ENCODE peak calls at places on chromosome 19, in six cellular contexts. L is A549, B is H1, P is SK-N-SH, D is WTC11, I is HCT116. V is an unnamed sample.

GRCh38 chr19:14505488-14506239 is 9.7 kb upstream of the GIPC1 start:
- DNase-seq in I (peak; percentile 82), L (peak; percentile 68), P (peak; percentile 78), B (peak; percentile 97), D (peak; percentile 91), V (peak; percentile 58)

GRCh38 chr19:57506163-57506562 is 6.4 kb downstream of the ZNF773 start:
- DNase-seq in D (no peak), B (no peak), P (no peak), L (no peak), I (no peak), V (no peak)

GRCh38 chr19:14375582-14376291 is 5.5 kb upstream of the ADGRE5 start:
- DNase-seq in P (no peak), D (no peak), L (no peak), I (no peak), B (no peak), V (no peak)

GRCh38 chr19:15452111-15453047 is 2.6 kb upstream of the WIZ start:
- DNase-seq in P (peak; percentile 98), L (peak; percentile 71), D (peak; percentile 99), I (peak; percentile 91), B (peak; percentile 98), V (peak; percentile 45)

GRCh38 chr19:23075031-23075733 is 41.6 kb upstream of the ZNF730 start:
- DNase-seq in D (peak; percentile 92), B (peak; percentile 95), P (peak; percentile 92), L (no peak), I (no peak), V (peak; percentile 94)

GRCh38 chr19:17149393-17150135 is 65.6 kb upstream of the USE1 start:
- DNase-seq in P (no peak), B (no peak), I (no peak), D (no peak), L (no peak), V (no peak)

GRCh38 chr19:8085606-8086464 is 33.3 kb downstream of the CCL25 start:
- DNase-seq in L (peak; percentile 66), I (no peak), D (no peak), B (no peak), P (no peak), V (peak; percentile 94)

GRCh38 chr19:3335431-3336350 is 30.7 kb upstream of the NFIC start:
- DNase-seq in B (no peak), P (no peak), D (no peak), L (no peak), I (no peak), V (no peak)

GRCh38 chr19:2231621-2232221 is 4.4 kb downstream of the PLEKHJ1 start:
- DNase-seq in P (peak; percentile 75), L (no peak), B (no peak), I (no peak), D (no peak), V (peak; percentile 52)
- TF ChIP-seq MAX in P (no peak), L (no peak), B (no peak), I (no peak), D (no peak), V (no peak)

GRCh38 chr19:11373166-11373884 is 1.1 kb upstream of the SWSAP1 start:
- DNase-seq in D (peak; percentile 45), P (peak; percentile 86), B (no peak), I (no peak), L (no peak), V (peak; percentile 43)
- TF ChIP-seq MAX in D (no peak), P (no peak), B (no peak), I (no peak), L (no peak), V (no peak)

GRCh38 chr19:38970664-38971532 is 4.6 kb downstream of the FBXO17 start:
- DNase-seq in I (no peak), L (no peak), P (no peak), B (no peak), D (no peak), V (peak; percentile 49)
- TF ChIP-seq MAX in I (no peak), L (no peak), P (no peak), B (no peak), D (no peak), V (no peak)

GRCh38 chr19:55433292-55433691 is 9.8 kb downstream of the SHISA7 start:
- DNase-seq in D (no peak), L (no peak), B (no peak), I (no peak), P (no peak), V (no peak)

GRCh38 chr19:55434356-55434755 is 8.7 kb downstream of the SHISA7 start:
- DNase-seq in B (no peak), D (no peak), P (no peak), I (no peak), L (no peak), V (no peak)

GRCh38 chr19:55436847-55437246 is 6.3 kb downstream of the SHISA7 start:
- DNase-seq in B (no peak), D (no peak), I (no peak), P (no peak), L (no peak), V (no peak)

GRCh38 chr19:55437410-55437809 is 5.7 kb downstream of the SHISA7 start:
- DNase-seq in B (peak; percentile 87), I (peak; percentile 40), D (peak; percentile 85), P (no peak), L (peak; percentile 89), V (peak; percentile 67)

DNA sequence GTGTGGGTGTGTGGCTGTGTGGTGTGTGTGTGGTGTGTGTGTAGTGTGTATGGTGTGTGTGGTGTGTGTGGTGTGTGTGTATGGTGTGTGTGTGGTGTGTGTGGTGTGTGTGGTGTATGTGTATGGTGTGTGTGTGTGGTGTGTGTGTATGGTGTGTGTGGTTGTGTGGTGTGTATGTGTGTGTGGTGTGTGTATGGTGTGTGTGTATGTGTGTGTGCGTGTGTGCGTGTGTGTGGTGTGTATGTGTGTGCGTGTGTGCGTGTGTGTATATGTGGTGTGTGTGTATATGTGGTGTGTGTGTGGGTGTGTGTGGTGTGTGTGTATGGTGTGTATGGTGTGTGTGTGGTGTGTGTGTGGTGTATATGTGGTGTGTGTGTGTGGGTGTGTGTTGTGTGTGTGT is 8.1 kb downstream of the SHISA7 start:
- DNase-seq in P (no peak), D (no peak), L (no peak), I (no peak), B (no peak), V (no peak)
- TF ChIP-seq MAX in P (no peak), D (no peak), L (no peak), I (no peak), B (no peak), V (no peak)

DNA sequence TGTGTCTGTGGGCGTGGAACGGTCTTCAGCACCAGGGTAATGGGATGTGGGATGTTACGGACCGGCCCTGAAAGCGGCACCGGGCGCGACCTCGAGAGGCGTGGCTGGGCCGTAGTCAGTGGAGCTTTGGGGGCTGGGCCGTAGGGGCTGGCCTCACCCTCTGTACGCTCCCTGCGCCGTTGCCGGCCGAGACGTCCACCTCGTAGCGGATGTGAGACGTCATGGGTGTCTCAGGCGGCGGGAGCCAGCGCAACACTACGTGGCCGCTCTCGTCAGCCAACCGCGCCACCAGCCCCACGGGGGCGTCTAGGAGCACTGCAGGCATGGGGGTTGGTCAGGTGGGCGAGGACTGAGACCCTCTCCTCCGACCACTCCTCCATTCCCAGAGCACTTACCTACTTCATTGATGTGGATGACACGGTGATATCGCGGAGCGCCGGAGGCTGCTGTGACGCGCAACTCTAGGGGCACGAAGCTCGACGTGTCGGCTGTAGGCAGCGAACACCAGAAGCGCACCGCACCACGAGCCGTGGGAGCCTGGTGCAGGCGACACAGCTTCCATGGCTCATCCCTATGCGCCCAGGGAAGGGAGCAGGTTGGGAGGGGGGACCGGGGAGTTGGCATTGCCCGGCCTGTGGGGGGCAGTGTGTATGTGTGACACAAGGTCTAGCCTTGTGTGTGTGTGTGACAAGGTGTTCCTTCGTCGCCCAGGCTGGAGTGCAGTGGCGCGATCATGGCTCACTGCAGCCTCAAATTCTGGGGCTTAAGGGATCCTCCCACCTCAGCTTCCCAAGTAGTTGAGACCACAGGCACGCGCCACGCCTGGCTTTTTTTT is 2.4 kb downstream of the EPOR start:
- DNase-seq in D (peak; percentile 89), P (peak; percentile 82), I (peak; percentile 90), L (peak; percentile 83), B (peak; percentile 90), V (peak; percentile 95)
- TF ChIP-seq MAX in D (peak; percentile 76), P (no peak), I (no peak), L (peak; percentile 47), B (no peak), V (peak; percentile 55)

DNA sequence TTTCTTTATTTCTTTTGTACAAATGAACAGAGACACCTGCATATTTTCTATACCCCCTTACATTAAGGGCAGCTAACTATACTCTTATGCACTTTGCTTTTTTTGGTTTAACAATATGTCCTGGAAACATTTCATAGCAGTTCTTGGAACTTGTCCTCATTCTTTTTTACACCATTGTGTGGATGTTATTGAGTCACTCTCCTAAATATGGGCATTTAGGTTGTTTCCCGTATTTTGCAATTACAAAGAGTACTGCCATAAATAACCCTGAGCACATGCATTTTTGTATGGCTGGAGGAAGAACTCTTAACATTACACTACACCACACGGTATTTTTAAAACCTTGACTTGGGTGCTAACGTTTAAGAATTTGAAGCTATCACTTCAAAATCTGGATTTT is 9.6 kb downstream of the ACP7 start:
- DNase-seq in D (no peak), I (no peak), L (no peak), B (no peak), P (no peak), V (peak; percentile 30)
- TF ChIP-seq MAX in D (no peak), I (no peak), L (no peak), B (no peak), P (no peak), V (peak; percentile 21)

GRCh38 chr19:7069904-7070226 is 362 bp downstream of the ZNF557 start:
- DNase-seq in L (peak; percentile 11), I (no peak), P (no peak), B (no peak), D (no peak), V (no peak)
- TF ChIP-seq MAX in L (no peak), I (no peak), P (no peak), B (no peak), D (no peak), V (no peak)

GRCh38 chr19:47776568-47776967 is 1.9 kb upstream of the SELENOW start:
- DNase-seq in I (no peak), D (no peak), L (no peak), B (no peak), P (no peak), V (no peak)
- TF ChIP-seq MAX in I (no peak), D (no peak), L (no peak), B (no peak), P (no peak), V (no peak)

DNA sequence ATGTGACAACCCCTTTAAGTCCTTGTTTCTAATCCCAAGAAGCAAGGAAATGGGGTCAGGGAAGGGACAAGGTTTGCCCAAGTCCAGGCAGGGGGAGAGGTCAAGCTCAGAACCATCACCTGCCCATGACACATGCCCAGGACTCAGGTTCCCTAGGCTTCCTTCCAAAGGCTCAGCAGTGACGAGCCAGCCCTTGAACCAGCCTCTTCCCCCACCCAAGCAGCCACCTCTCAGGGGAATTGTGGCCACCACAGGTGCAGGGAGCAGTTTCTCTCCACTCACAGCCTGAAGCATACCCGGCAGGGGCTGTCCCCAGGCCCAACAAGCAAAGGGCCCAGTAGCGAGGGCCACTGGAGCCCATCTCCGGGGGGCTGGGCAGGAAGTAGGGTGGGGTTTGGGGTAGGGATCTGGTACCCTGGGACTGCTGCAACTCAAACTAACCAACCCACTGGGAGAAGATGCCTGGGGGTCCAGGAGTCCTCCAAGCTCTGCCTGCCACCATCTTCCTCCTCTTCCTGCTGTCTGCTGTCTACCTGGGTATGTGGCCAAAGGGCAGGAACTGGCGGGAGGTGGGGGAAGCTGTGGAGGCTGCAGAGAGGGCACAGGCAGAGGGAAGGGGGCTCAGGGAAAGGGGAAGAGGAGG is at the start of gene CD79A:
- DNase-seq in P (no peak), L (no peak), B (peak; percentile 45), D (no peak), I (no peak), V (peak; percentile 75)
- TF ChIP-seq MAX in P (no peak), L (no peak), B (no peak), D (no peak), I (no peak), V (no peak)

V was measured in NB4.